ENCODE peak calls at places on chromosomes 1 and 21, in seven cellular contexts. U is LoVo, S is lower lobe of right lung, E is coronary artery, Y is A172, X is NCI-H2227 treated with DMSO at 0.1 percent for 48 hours, G is SHP77. Q is an unnamed sample.

GRCh38 chr1:22053018-22053860 is 730 bp downstream of the CDC42 start:
- DNase-seq in U (peak), S (peak), E (peak), Y (peak), X (peak), G (peak), Q (peak)

GRCh38 chr1:102578806-102579205 is 529.5 kb downstream of the COL11A1 start:
- DNase-seq in U (no peak), S (no peak), E (no peak), Y (no peak), X (no peak), G (no peak), Q (no peak)

GRCh38 chr1:219066631-219067349 is 106.9 kb upstream of the LYPLAL1 start:
- DNase-seq in U (peak), S (no peak), E (no peak), Y (peak), X (no peak), G (no peak), Q (peak)

GRCh38 chr1:7248828-7249227 is 463.6 kb downstream of the CAMTA1 start:
- DNase-seq in U (no peak), S (no peak), E (no peak), Y (no peak), X (no peak), G (no peak), Q (no peak)

GRCh38 chr1:155392898-155393411 is 72.3 kb downstream of the RUSC1 start:
- DNase-seq in U (no peak), S (peak), E (no peak), Y (no peak), X (no peak), G (no peak), Q (no peak)

GRCh38 chr21:43268086-43268803 is 99.4 kb downstream of the CRYAA start:
- DNase-seq in U (no peak), S (peak), E (no peak), Y (no peak), X (no peak), G (no peak), Q (no peak)

GRCh38 chr1:62038594-62039284 is 155.9 kb upstream of the L1TD1 start:
- DNase-seq in U (no peak), S (no peak), E (no peak), Y (no peak), X (no peak), G (peak), Q (no peak)

GRCh38 chr1:204341380-204341779 is 18.3 kb downstream of the PLEKHA6 start:
- DNase-seq in U (no peak), S (no peak), E (no peak), Y (no peak), X (no peak), G (no peak), Q (peak)